ENCODE peak calls at places on chromosomes 2 and 18, in six cellular contexts. Z is neuronal stem cell, N is IMR-90, W is mesenchymal stem cell, G is trophoblast cell, P is mesendoderm. V is an unnamed sample.
A peak's percentile ranks its signal among the peaks of the same experiment; 100 is the strongest.

GRCh38 chr2:95277246-95277906 is 3.1 kb downstream of the PROM2 start:
- DNase-seq in G (no peak), N (no peak), W (no peak), Z (no peak), P (peak; percentile 68), V (peak; percentile 74)

GRCh38 chr2:166091439-166091838 is 36.4 kb downstream of the SCN1A start:
- DNase-seq in Z (no peak), W (no peak), P (peak; percentile 27), N (peak; percentile 32), G (no peak), V (no peak)

GRCh38 chr2:65562890-65563289 is 130.5 kb upstream of the SPRED2 start:
- DNase-seq in N (no peak), G (no peak), Z (no peak), W (no peak), P (no peak), V (no peak)

GRCh38 chr18:69590150-69590549 is 189.5 kb downstream of the DOK6 start:
- DNase-seq in Z (no peak), G (no peak), W (no peak), P (no peak), N (peak; percentile 11), V (no peak)

GRCh38 chr18:62389761-62390481 is 64.8 kb downstream of the TNFRSF11A start:
- DNase-seq in G (peak; percentile 97), W (peak; percentile 36), P (no peak), N (no peak), Z (no peak), V (no peak)

GRCh38 chr2:43051316-43051715 is 175.1 kb downstream of the ZFP36L2 start:
- DNase-seq in Z (no peak), N (peak; percentile 74), W (peak; percentile 70), G (peak; percentile 83), P (no peak), V (no peak)

GRCh38 chr18:6650063-6650462 is 79.5 kb upstream of the ARHGAP28 start:
- DNase-seq in W (no peak), G (no peak), N (no peak), P (no peak), Z (no peak), V (no peak)

GRCh38 chr2:36672199-36672598 is 24.3 kb upstream of the VIT start:
- DNase-seq in G (peak; percentile 31), P (peak; percentile 53), Z (peak; percentile 8), W (peak; percentile 52), N (peak; percentile 69), V (no peak)

GRCh38 chr2:177783091-177783490 is 289.5 kb downstream of the PDE11A start:
- DNase-seq in Z (no peak), W (no peak), N (no peak), P (no peak), G (no peak), V (no peak)
- H3K4ac ChIP-seq in Z (no peak overlapping the region), W (no peak overlapping the region), N (no peak overlapping the region), P (no peak overlapping the region), G (no peak overlapping the region), V (no peak overlapping the region)

DNA sequence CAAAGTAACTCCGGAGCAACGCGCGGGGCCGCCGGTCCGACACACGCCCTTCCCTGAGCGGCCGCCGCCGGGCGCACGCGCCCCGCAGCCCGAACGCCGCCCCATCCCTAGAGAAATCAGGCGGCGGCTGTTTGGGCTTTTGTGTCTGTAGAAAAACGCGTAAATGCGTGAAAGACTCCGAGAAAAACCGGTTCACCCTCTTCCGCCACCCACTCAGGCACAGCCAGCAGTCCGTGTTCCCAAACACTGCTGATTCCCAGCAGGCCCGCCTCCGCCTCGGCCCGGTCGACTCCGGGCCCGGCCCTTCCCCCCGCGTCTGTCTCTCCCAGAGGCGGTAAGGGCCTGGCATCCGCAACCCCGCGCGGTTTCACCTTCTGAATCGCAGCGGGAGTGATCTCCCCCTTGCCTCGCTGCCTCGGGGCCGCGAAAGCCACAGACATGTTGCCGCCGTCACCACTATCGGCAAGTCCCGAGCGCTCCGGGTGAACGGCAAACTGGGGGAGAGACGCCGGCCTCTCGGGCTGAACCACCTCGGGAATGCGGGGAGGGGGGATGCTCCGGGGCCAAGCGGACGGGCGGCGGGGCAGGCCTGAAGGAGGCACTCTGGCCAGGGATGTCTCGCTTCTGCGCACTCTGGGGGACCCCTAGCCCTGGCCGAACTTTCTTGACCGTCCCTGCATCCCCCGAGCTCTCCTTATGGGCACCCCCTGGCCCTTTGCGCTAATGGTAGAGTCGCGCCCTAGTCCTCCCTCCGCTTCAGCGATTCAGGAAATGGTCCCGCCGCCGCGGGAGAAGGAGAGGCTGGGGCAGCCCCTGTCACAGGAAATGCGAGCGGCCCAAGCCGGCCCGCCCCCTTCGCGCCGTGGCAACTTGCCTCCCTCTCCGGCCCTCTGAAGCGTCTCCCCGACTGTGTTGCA is at the start of gene SS18:
- DNase-seq in Z (peak; percentile 94), G (peak; percentile 96), N (peak; percentile 93), W (peak; percentile 97), P (peak; percentile 98), V (peak; percentile 93)
- H2BK5ac ChIP-seq in Z (peak within 1 kb of the TSS; percentile 98), G (peak within 1 kb of the TSS; percentile 90), N (peak within 1 kb of the TSS; percentile 98), W (peak within 1 kb of the TSS; percentile 99), P (peak within 1 kb of the TSS; percentile 86), V (no peak within 1 kb of the TSS)

GRCh38 chr2:48715956-48716355 is 39.6 kb downstream of the LHCGR start:
- DNase-seq in G (no peak), N (peak; percentile 64), P (no peak), Z (no peak), W (no peak), V (no peak)
- H3K4me1 ChIP-seq in G (no peaks in the 10 kb centered on the region), N (peaks cover 26% of the 10 kb centered on the region), P (no peaks in the 10 kb centered on the region), Z (peaks cover 13% of the 10 kb centered on the region), W (peaks cover 6% of the 10 kb centered on the region), V (peaks cover 3% of the 10 kb centered on the region)

GRCh38 chr2:232075080-232075479 is 113.6 kb downstream of the DIS3L2 start:
- DNase-seq in N (peak; percentile 73), G (no peak), P (no peak), W (peak; percentile 10), Z (no peak), V (no peak)

GRCh38 chr2:232073699-232074098 is 112.2 kb downstream of the DIS3L2 start:
- DNase-seq in Z (no peak), G (no peak), N (no peak), P (no peak), W (no peak), V (no peak)

GRCh38 chr2:232076736-232077135 is 115.2 kb downstream of the DIS3L2 start:
- DNase-seq in N (peak; percentile 22), Z (no peak), G (no peak), W (no peak), P (peak; percentile 18), V (no peak)

GRCh38 chr2:232076272-232076671 is 114.8 kb downstream of the DIS3L2 start:
- DNase-seq in N (no peak), P (no peak), W (no peak), G (no peak), Z (no peak), V (no peak)

DNA sequence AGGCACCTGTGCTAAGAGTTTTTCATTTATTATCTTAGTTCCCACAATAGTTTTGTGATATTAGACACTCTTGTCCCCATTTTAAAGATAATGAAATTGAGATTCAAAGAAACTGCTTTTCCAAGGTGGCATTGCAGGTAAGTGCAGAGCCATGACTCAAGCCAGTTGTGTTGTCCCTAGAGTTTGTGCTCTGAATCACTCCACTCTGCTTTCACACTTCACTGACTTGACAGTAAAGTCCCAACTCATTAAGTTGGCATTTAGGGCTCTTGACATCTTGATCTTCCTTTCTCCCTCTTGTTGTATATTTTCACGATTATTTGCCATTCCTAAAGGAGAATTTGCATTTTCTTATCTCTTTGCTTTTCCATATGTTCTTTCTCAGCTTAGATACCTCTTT is 114.3 kb downstream of the DIS3L2 start:
- DNase-seq in W (no peak), N (no peak), Z (no peak), P (no peak), G (peak; percentile 9), V (no peak)
- H3K4ac ChIP-seq in W (no peak overlapping the region), N (no peak overlapping the region), Z (no peak overlapping the region), P (no peak overlapping the region), G (no peak overlapping the region), V (no peak overlapping the region)

GRCh38 chr18:24234850-24235418 is 96.1 kb downstream of the CABYR start:
- DNase-seq in W (no peak), G (peak; percentile 69), N (no peak), Z (no peak), P (no peak), V (no peak)
- H2BK5ac ChIP-seq in W (no peak overlapping the region), G (no peak overlapping the region), N (no peak overlapping the region), Z (no peak overlapping the region), P (no peak overlapping the region), V (no peak overlapping the region)

GRCh38 chr2:195608768-195609454 is 48.1 kb upstream of the SLC39A10 start:
- DNase-seq in G (no peak), P (no peak), W (no peak), Z (no peak), N (no peak), V (no peak)

GRCh38 chr2:195603408-195603807 is 53.6 kb upstream of the SLC39A10 start:
- DNase-seq in W (no peak), P (no peak), G (no peak), N (no peak), Z (no peak), V (no peak)

GRCh38 chr2:195602687-195603086 is 54.3 kb upstream of the SLC39A10 start:
- DNase-seq in P (peak; percentile 47), Z (no peak), N (no peak), W (no peak), G (no peak), V (no peak)

GRCh38 chr2:195604723-195605122 is 52.3 kb upstream of the SLC39A10 start:
- DNase-seq in P (no peak), W (no peak), G (no peak), N (no peak), Z (no peak), V (no peak)

DNA sequence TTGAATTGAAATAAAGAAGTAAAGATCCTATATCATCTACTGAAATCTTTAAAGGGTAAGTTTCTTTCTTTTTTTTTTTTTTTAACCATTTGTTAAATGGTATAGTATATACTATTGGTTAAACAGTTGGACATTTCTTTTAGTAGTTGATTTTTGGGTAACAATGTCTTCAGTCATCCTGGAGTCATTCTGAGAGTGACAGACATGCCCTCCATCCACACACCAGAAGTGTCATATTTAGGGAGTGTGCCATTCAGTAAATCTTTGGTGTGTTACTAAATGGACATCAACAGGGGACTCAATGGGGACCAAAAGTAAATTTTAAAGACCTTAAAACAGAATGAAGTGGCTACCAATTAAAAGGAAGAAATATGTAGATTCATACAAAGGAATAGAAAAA is 50.8 kb upstream of the SLC39A10 start:
- DNase-seq in G (no peak), P (no peak), Z (no peak), N (no peak), W (no peak), V (no peak)
- H3K4me1 ChIP-seq in G (peaks cover 5% of the 10 kb centered on the region), P (no peaks in the 10 kb centered on the region), Z (no peaks in the 10 kb centered on the region), N (peaks cover 2% of the 10 kb centered on the region), W (no peaks in the 10 kb centered on the region), V (no peaks in the 10 kb centered on the region)

GRCh38 chr18:7682334-7682733 is 115.2 kb downstream of the PTPRM start:
- DNase-seq in W (no peak), P (no peak), G (no peak), N (no peak), Z (no peak), V (no peak)

GRCh38 chr18:7688580-7688979 is 121.5 kb downstream of the PTPRM start:
- DNase-seq in Z (no peak), N (no peak), W (no peak), G (no peak), P (no peak), V (no peak)

GRCh38 chr18:7683753-7684152 is 116.6 kb downstream of the PTPRM start:
- DNase-seq in G (no peak), P (peak; percentile 92), Z (no peak), W (no peak), N (no peak), V (peak; percentile 69)

GRCh38 chr18:7684357-7684756 is 117.2 kb downstream of the PTPRM start:
- DNase-seq in Z (no peak), G (no peak), P (no peak), N (no peak), W (no peak), V (no peak)

GRCh38 chr18:7684966-7685365 is 117.8 kb downstream of the PTPRM start:
- DNase-seq in Z (no peak), P (peak; percentile 41), W (no peak), G (no peak), N (no peak), V (no peak)
- H3K4ac ChIP-seq in Z (no peak overlapping the region), P (no peak overlapping the region), W (no peak overlapping the region), G (no peak overlapping the region), N (no peak overlapping the region), V (no peak overlapping the region)